ENCODE peak calls at places on chromosomes 3 and 15, in seven cellular contexts. One of them, this sample, is unnamed.

GRCh38 chr15:67840747-67841634 is 1.1 kb upstream of the RNU6-1 start:
- DNase-seq in cardiac fibroblast: peak
- DNase-seq in mucosa of descending colon: no peak
- DNase-seq in uterus: no peak
- DNase-seq in left ventricle myocardium inferior: no peak
- DNase-seq in choroid plexus epithelial cell: peak
- DNase-seq in Peyer's patch: no peak
- DNase-seq in this sample: peak

GRCh38 chr3:120171134-120171863 is 77.1 kb upstream of the GSK3B start:
- DNase-seq in cardiac fibroblast: peak
- DNase-seq in mucosa of descending colon: no peak
- DNase-seq in uterus: no peak
- DNase-seq in left ventricle myocardium inferior: no peak
- DNase-seq in choroid plexus epithelial cell: no peak
- DNase-seq in Peyer's patch: no peak
- DNase-seq in this sample: no peak

GRCh38 chr3:52233968-52234367 is 5.0 kb downstream of the TWF2 start:
- DNase-seq in cardiac fibroblast: no peak
- DNase-seq in mucosa of descending colon: peak
- DNase-seq in uterus: no peak
- DNase-seq in left ventricle myocardium inferior: peak
- DNase-seq in choroid plexus epithelial cell: no peak
- DNase-seq in Peyer's patch: no peak
- DNase-seq in this sample: no peak

GRCh38 chr15:53918180-53919079 is 59.8 kb upstream of the UNC13C start:
- DNase-seq in cardiac fibroblast: no peak
- DNase-seq in mucosa of descending colon: no peak
- DNase-seq in uterus: no peak
- DNase-seq in left ventricle myocardium inferior: no peak
- DNase-seq in choroid plexus epithelial cell: no peak
- DNase-seq in Peyer's patch: no peak
- DNase-seq in this sample: no peak

GRCh38 chr3:114466816-114467215 is 173.0 kb downstream of the TIGIT start:
- DNase-seq in cardiac fibroblast: no peak
- DNase-seq in mucosa of descending colon: no peak
- DNase-seq in uterus: no peak
- DNase-seq in left ventricle myocardium inferior: no peak
- DNase-seq in choroid plexus epithelial cell: no peak
- DNase-seq in Peyer's patch: no peak
- DNase-seq in this sample: no peak

GRCh38 chr3:43175541-43175940 is 69.7 kb upstream of the POMGNT2 start:
- DNase-seq in cardiac fibroblast: no peak
- DNase-seq in mucosa of descending colon: no peak
- DNase-seq in uterus: no peak
- DNase-seq in left ventricle myocardium inferior: no peak
- DNase-seq in choroid plexus epithelial cell: no peak
- DNase-seq in Peyer's patch: no peak
- DNase-seq in this sample: no peak

GRCh38 chr15:47374222-47374621 is 343.1 kb upstream of the SEMA6D start:
- DNase-seq in cardiac fibroblast: peak
- DNase-seq in mucosa of descending colon: no peak
- DNase-seq in uterus: no peak
- DNase-seq in left ventricle myocardium inferior: no peak
- DNase-seq in choroid plexus epithelial cell: peak
- DNase-seq in Peyer's patch: no peak
- DNase-seq in this sample: peak

GRCh38 chr3:103341078-103341477 is 906.3 kb downstream of the ZPLD1 start:
- DNase-seq in cardiac fibroblast: no peak
- DNase-seq in mucosa of descending colon: no peak
- DNase-seq in uterus: no peak
- DNase-seq in left ventricle myocardium inferior: no peak
- DNase-seq in choroid plexus epithelial cell: no peak
- DNase-seq in Peyer's patch: no peak
- DNase-seq in this sample: no peak

GRCh38 chr3:25706213-25706612 is 41.5 kb upstream of the TOP2B start:
- DNase-seq in cardiac fibroblast: no peak
- DNase-seq in mucosa of descending colon: no peak
- DNase-seq in uterus: no peak
- DNase-seq in left ventricle myocardium inferior: no peak
- DNase-seq in choroid plexus epithelial cell: no peak
- DNase-seq in Peyer's patch: no peak
- DNase-seq in this sample: no peak

GRCh38 chr3:189771842-189772494 is 140.8 kb downstream of the TP63 start:
- DNase-seq in cardiac fibroblast: no peak
- DNase-seq in mucosa of descending colon: no peak
- DNase-seq in uterus: no peak
- DNase-seq in left ventricle myocardium inferior: no peak
- DNase-seq in choroid plexus epithelial cell: no peak
- DNase-seq in Peyer's patch: no peak
- DNase-seq in this sample: no peak

GRCh38 chr15:67031321-67031720 is 34.1 kb upstream of the SMAD3 start:
- DNase-seq in cardiac fibroblast: no peak
- DNase-seq in mucosa of descending colon: no peak
- DNase-seq in uterus: no peak
- DNase-seq in left ventricle myocardium inferior: no peak
- DNase-seq in choroid plexus epithelial cell: no peak
- DNase-seq in Peyer's patch: peak
- DNase-seq in this sample: no peak

GRCh38 chr3:66398228-66399025 is 102.4 kb downstream of the LRIG1 start:
- DNase-seq in cardiac fibroblast: no peak
- DNase-seq in mucosa of descending colon: no peak
- DNase-seq in uterus: no peak
- DNase-seq in left ventricle myocardium inferior: no peak
- DNase-seq in choroid plexus epithelial cell: no peak
- DNase-seq in Peyer's patch: no peak
- DNase-seq in this sample: peak

GRCh38 chr3:13550791-13551360 is 2.0 kb downstream of the FBLN2 start:
- DNase-seq in cardiac fibroblast: no peak
- DNase-seq in mucosa of descending colon: no peak
- DNase-seq in uterus: no peak
- DNase-seq in left ventricle myocardium inferior: no peak
- DNase-seq in choroid plexus epithelial cell: no peak
- DNase-seq in Peyer's patch: no peak
- DNase-seq in this sample: no peak

GRCh38 chr15:86852741-86853140 is 773.1 kb downstream of the AGBL1 start:
- DNase-seq in cardiac fibroblast: no peak
- DNase-seq in mucosa of descending colon: no peak
- DNase-seq in uterus: no peak
- DNase-seq in left ventricle myocardium inferior: no peak
- DNase-seq in choroid plexus epithelial cell: no peak
- DNase-seq in Peyer's patch: no peak
- DNase-seq in this sample: no peak

GRCh38 chr3:117510396-117510795 is 800.8 kb downstream of the TUSC7 start:
- DNase-seq in cardiac fibroblast: peak
- DNase-seq in mucosa of descending colon: no peak
- DNase-seq in uterus: no peak
- DNase-seq in left ventricle myocardium inferior: no peak
- DNase-seq in choroid plexus epithelial cell: peak
- DNase-seq in Peyer's patch: no peak
- DNase-seq in this sample: no peak

GRCh38 chr3:179265092-179265491 is 14.2 kb upstream of the KCNMB3 start:
- DNase-seq in cardiac fibroblast: no peak
- DNase-seq in mucosa of descending colon: no peak
- DNase-seq in uterus: no peak
- DNase-seq in left ventricle myocardium inferior: no peak
- DNase-seq in choroid plexus epithelial cell: no peak
- DNase-seq in Peyer's patch: no peak
- DNase-seq in this sample: no peak

GRCh38 chr3:66938338-66938963 is 59.7 kb upstream of the KBTBD8 start:
- DNase-seq in cardiac fibroblast: peak
- DNase-seq in mucosa of descending colon: no peak
- DNase-seq in uterus: no peak
- DNase-seq in left ventricle myocardium inferior: no peak
- DNase-seq in choroid plexus epithelial cell: peak
- DNase-seq in Peyer's patch: peak
- DNase-seq in this sample: peak

GRCh38 chr3:53160660-53161344 is at the start of gene PRKCD:
- DNase-seq in cardiac fibroblast: peak
- DNase-seq in mucosa of descending colon: peak
- DNase-seq in uterus: peak
- DNase-seq in left ventricle myocardium inferior: peak
- DNase-seq in choroid plexus epithelial cell: peak
- DNase-seq in Peyer's patch: peak
- DNase-seq in this sample: peak

GRCh38 chr15:68209735-68210408 is 4.7 kb upstream of the CALML4 start:
- DNase-seq in cardiac fibroblast: no peak
- DNase-seq in mucosa of descending colon: no peak
- DNase-seq in uterus: no peak
- DNase-seq in left ventricle myocardium inferior: peak
- DNase-seq in choroid plexus epithelial cell: no peak
- DNase-seq in Peyer's patch: peak
- DNase-seq in this sample: no peak

GRCh38 chr3:138381950-138382715 is 33.8 kb downstream of the MRAS start:
- DNase-seq in cardiac fibroblast: peak
- DNase-seq in mucosa of descending colon: peak
- DNase-seq in uterus: peak
- DNase-seq in left ventricle myocardium inferior: peak
- DNase-seq in choroid plexus epithelial cell: peak
- DNase-seq in Peyer's patch: peak
- DNase-seq in this sample: no peak

GRCh38 chr15:71651750-71652186 is 158.6 kb upstream of the NR2E3 start:
- DNase-seq in cardiac fibroblast: peak
- DNase-seq in mucosa of descending colon: no peak
- DNase-seq in uterus: no peak
- DNase-seq in left ventricle myocardium inferior: no peak
- DNase-seq in choroid plexus epithelial cell: peak
- DNase-seq in Peyer's patch: peak
- DNase-seq in this sample: peak

DNA sequence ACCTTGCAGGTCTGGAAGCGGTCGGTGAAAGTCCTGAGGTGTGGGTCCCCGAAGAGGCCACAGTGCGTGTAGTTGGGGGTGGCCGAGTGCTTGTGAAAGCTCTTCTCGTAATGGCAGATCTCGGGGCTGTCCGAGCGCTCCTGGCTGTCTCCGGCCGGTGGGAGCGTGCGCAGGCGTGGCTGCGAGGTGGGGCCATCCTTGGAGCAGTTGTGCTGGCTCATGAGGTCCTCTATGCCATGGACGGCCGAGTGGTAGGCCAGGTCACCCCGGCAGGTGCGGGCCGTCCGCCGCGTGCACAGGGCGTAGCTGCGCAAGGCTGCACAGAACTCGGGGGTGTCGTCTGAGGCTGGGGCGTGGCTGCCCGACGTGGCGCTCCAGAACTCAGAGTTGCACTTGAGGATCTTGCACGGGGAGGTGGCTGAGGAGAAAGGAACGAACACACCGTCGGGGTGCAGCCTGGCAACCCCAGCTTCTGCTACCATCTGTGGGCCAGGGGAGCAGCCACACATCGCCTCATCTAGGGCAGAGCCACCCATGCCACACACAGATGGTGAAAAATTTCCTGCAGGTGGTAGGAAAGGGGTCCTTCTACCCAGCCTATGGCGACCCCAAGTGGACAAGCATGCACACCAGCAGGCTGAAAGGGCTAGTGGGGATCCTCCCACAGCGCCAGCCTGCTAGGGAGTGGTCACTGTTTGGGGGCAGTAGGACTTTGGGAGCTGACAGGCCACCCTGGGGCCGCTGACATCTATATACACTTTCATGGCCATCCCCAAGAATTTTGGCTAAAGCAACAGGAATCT is 36.7 kb downstream of the RGMA start:
- DNase-seq in cardiac fibroblast: no peak
- DNase-seq in mucosa of descending colon: no peak
- DNase-seq in uterus: no peak
- DNase-seq in left ventricle myocardium inferior: no peak
- DNase-seq in choroid plexus epithelial cell: no peak
- DNase-seq in Peyer's patch: no peak
- DNase-seq in this sample: no peak
- TF ChIP-seq CTCF in cardiac fibroblast: no peak
- TF ChIP-seq CTCF in mucosa of descending colon: no peak
- TF ChIP-seq CTCF in uterus: no peak
- TF ChIP-seq CTCF in left ventricle myocardium inferior: no peak
- TF ChIP-seq CTCF in choroid plexus epithelial cell: peak
- TF ChIP-seq CTCF in Peyer's patch: no peak
- TF ChIP-seq CTCF in this sample: peak

DNA sequence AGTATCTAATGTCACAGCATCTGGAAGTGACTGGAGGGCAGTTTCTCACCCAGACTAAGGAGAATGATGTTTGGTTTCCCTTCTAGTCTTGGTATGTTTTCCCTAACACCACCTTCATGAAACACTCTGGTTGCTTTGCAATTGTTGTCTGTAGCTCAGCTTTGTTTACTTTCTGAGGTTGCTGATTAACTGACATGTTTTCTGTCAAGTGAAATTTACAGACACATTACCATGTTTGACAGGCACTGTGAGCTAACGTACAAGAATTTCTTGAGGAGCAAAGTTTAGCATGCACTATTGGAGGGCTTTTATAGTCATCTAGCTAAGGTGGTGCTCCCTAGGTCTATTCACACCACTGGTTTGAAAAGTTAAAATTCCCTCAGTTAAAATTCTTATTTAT is 131.5 kb upstream of the NECTIN3 start:
- DNase-seq in cardiac fibroblast: no peak
- DNase-seq in mucosa of descending colon: no peak
- DNase-seq in uterus: no peak
- DNase-seq in left ventricle myocardium inferior: no peak
- DNase-seq in choroid plexus epithelial cell: no peak
- DNase-seq in Peyer's patch: no peak
- DNase-seq in this sample: no peak
- TF ChIP-seq CTCF in cardiac fibroblast: no peak
- TF ChIP-seq CTCF in mucosa of descending colon: no peak
- TF ChIP-seq CTCF in uterus: no peak
- TF ChIP-seq CTCF in left ventricle myocardium inferior: no peak
- TF ChIP-seq CTCF in choroid plexus epithelial cell: no peak
- TF ChIP-seq CTCF in Peyer's patch: no peak
- TF ChIP-seq CTCF in this sample: no peak

GRCh38 chr15:74127255-74127953 is 3.0 kb upstream of the ISLR2 start:
- DNase-seq in cardiac fibroblast: peak
- DNase-seq in mucosa of descending colon: peak
- DNase-seq in uterus: peak
- DNase-seq in left ventricle myocardium inferior: peak
- DNase-seq in choroid plexus epithelial cell: peak
- DNase-seq in Peyer's patch: peak
- DNase-seq in this sample: peak
- TF ChIP-seq CTCF in cardiac fibroblast: peak
- TF ChIP-seq CTCF in mucosa of descending colon: peak
- TF ChIP-seq CTCF in uterus: peak
- TF ChIP-seq CTCF in left ventricle myocardium inferior: peak
- TF ChIP-seq CTCF in choroid plexus epithelial cell: peak
- TF ChIP-seq CTCF in Peyer's patch: peak
- TF ChIP-seq CTCF in this sample: peak

GRCh38 chr3:167736264-167736787 is 805 bp downstream of the SERPINI1 start:
- DNase-seq in cardiac fibroblast: no peak
- DNase-seq in mucosa of descending colon: no peak
- DNase-seq in uterus: no peak
- DNase-seq in left ventricle myocardium inferior: no peak
- DNase-seq in choroid plexus epithelial cell: no peak
- DNase-seq in Peyer's patch: no peak
- DNase-seq in this sample: no peak

GRCh38 chr3:167733961-167734497 is 663 bp downstream of the PDCD10 start:
- DNase-seq in cardiac fibroblast: peak
- DNase-seq in mucosa of descending colon: no peak
- DNase-seq in uterus: no peak
- DNase-seq in left ventricle myocardium inferior: no peak
- DNase-seq in choroid plexus epithelial cell: peak
- DNase-seq in Peyer's patch: no peak
- DNase-seq in this sample: no peak

GRCh38 chr3:167736997-167737396 is 1.5 kb downstream of the SERPINI1 start:
- DNase-seq in cardiac fibroblast: no peak
- DNase-seq in mucosa of descending colon: no peak
- DNase-seq in uterus: no peak
- DNase-seq in left ventricle myocardium inferior: no peak
- DNase-seq in choroid plexus epithelial cell: no peak
- DNase-seq in Peyer's patch: no peak
- DNase-seq in this sample: no peak

GRCh38 chr3:167734498-167735232 is at the start of gene PDCD10:
- DNase-seq in cardiac fibroblast: peak
- DNase-seq in mucosa of descending colon: peak
- DNase-seq in uterus: peak
- DNase-seq in left ventricle myocardium inferior: peak
- DNase-seq in choroid plexus epithelial cell: peak
- DNase-seq in Peyer's patch: peak
- DNase-seq in this sample: peak

GRCh38 chr3:167735233-167736107 is at the start of gene SERPINI1:
- DNase-seq in cardiac fibroblast: peak
- DNase-seq in mucosa of descending colon: peak
- DNase-seq in uterus: peak
- DNase-seq in left ventricle myocardium inferior: peak
- DNase-seq in choroid plexus epithelial cell: peak
- DNase-seq in Peyer's patch: peak
- DNase-seq in this sample: peak
- TF ChIP-seq CTCF in cardiac fibroblast: no peak
- TF ChIP-seq CTCF in mucosa of descending colon: no peak
- TF ChIP-seq CTCF in uterus: no peak
- TF ChIP-seq CTCF in left ventricle myocardium inferior: no peak
- TF ChIP-seq CTCF in choroid plexus epithelial cell: no peak
- TF ChIP-seq CTCF in Peyer's patch: no peak
- TF ChIP-seq CTCF in this sample: no peak

This sample was measured in HFFc6.